ENCODE peak calls at places on chromosomes 11 and 22, in seven cellular contexts. W, S, H, C, O, M and U are unnamed samples.

GRCh38 chr11:61082161-61082870 is 20.0 kb upstream of the CD5 start:
- DNase-seq in S (no peak), M (no peak), C (no peak), H (no peak), W (peak; percentile 45), O (no peak), U (no peak)

GRCh38 chr11:105000797-105001196 is 22.2 kb downstream of the CASP5 start:
- DNase-seq in M (no peak), O (peak; percentile 12), C (no peak), S (peak; percentile 36), H (peak; percentile 5), W (peak; percentile 61), U (no peak)

GRCh38 chr22:39583066-39583667 is 12.6 kb downstream of the CACNA1I start:
- DNase-seq in H (no peak), M (no peak), O (no peak), C (no peak), W (no peak), S (no peak), U (no peak)

GRCh38 chr11:104130161-104130560 is 33.8 kb downstream of the PDGFD start:
- DNase-seq in S (no peak), O (no peak), W (no peak), H (no peak), M (no peak), C (no peak), U (no peak)

GRCh38 chr11:134034496-134035381 is 34.1 kb upstream of the JAM3 start:
- DNase-seq in S (no peak), O (no peak), M (no peak), W (no peak), H (no peak), C (no peak), U (no peak)

GRCh38 chr11:27216268-27217149 is 146.5 kb downstream of the CCDC34 start:
- DNase-seq in H (no peak), W (no peak), C (peak; percentile 21), O (no peak), S (no peak), M (no peak), U (peak; percentile 24)

GRCh38 chr11:30488304-30488998 is 97.7 kb downstream of the MPPED2 start:
- DNase-seq in O (no peak), C (peak; percentile 76), S (no peak), M (peak; percentile 14), W (no peak), H (no peak), U (no peak)

GRCh38 chr22:32862083-32862482 is 60.6 kb downstream of the TIMP3 start:
- DNase-seq in C (no peak), S (no peak), O (no peak), W (no peak), H (no peak), M (no peak), U (no peak)

GRCh38 chr22:50498322-50498861 is 9.1 kb downstream of the LMF2 start:
- DNase-seq in H (peak; percentile 40), W (peak; percentile 78), M (no peak), S (peak; percentile 73), C (peak; percentile 79), O (peak; percentile 81), U (peak; percentile 74)

GRCh38 chr22:40498454-40499186 is 128.2 kb downstream of the SGSM3 start:
- DNase-seq in S (no peak), O (peak; percentile 93), C (no peak), H (no peak), W (no peak), M (peak; percentile 84), U (peak; percentile 61)

GRCh38 chr22:50723991-50724390 is 14.0 kb upstream of the ACR start:
- DNase-seq in W (no peak), H (no peak), S (peak; percentile 53), C (no peak), O (no peak), M (no peak), U (no peak)

GRCh38 chr11:65427691-65428577 is 5.3 kb downstream of the NEAT1 start:
- DNase-seq in M (no peak), S (peak; percentile 47), W (peak; percentile 59), O (peak; percentile 76), H (no peak), C (no peak), U (no peak)

GRCh38 chr11:86398106-86398505 is 23.4 kb downstream of the CCDC81 start:
- DNase-seq in S (no peak), W (no peak), O (no peak), M (no peak), H (no peak), C (no peak), U (no peak)

GRCh38 chr11:110199184-110199981 is 97.0 kb downstream of the RDX start:
- DNase-seq in O (no peak), C (no peak), H (no peak), W (no peak), M (no peak), S (no peak), U (no peak)

GRCh38 chr11:109734602-109735001 is 312.6 kb downstream of the C11orf87 start:
- DNase-seq in O (no peak), C (no peak), S (no peak), M (peak; percentile 4), H (no peak), W (no peak), U (no peak)

GRCh38 chr11:119529063-119529845 is 106.3 kb upstream of the THY1 start:
- DNase-seq in M (no peak), W (no peak), O (no peak), H (no peak), C (no peak), S (no peak), U (no peak)

GRCh38 chr22:41380993-41381328 is 781 bp upstream of the TEF start:
- DNase-seq in H (no peak), C (peak; percentile 73), S (peak; percentile 31), W (no peak), O (peak; percentile 57), M (peak; percentile 60), U (peak; percentile 87)

GRCh38 chr11:2772544-2773031 is 72.8 kb upstream of the KCNQ1OT1 start:
- DNase-seq in S (peak; percentile 13), H (no peak), C (peak; percentile 6), W (peak; percentile 34), M (no peak), O (peak; percentile 48), U (peak; percentile 76)

GRCh38 chr11:36034572-36035331 is 90.9 kb downstream of the LDLRAD3 start:
- DNase-seq in O (peak; percentile 73), C (no peak), M (peak; percentile 65), W (no peak), H (no peak), S (no peak), U (peak; percentile 89)

GRCh38 chr11:10305262-10305963 is 540 bp downstream of the ADM start:
- DNase-seq in O (peak; percentile 37), C (no peak), M (no peak), H (no peak), S (peak; percentile 41), W (peak; percentile 33), U (peak; percentile 26)

GRCh38 chr22:39209756-39210155 is 35.0 kb downstream of the PDGFB start:
- DNase-seq in M (no peak), W (no peak), S (no peak), O (no peak), H (no peak), C (no peak), U (no peak)

GRCh38 chr11:108117746-108118371 is 3.5 kb upstream of the ACAT1 start:
- DNase-seq in S (no peak), C (no peak), H (no peak), O (peak; percentile 54), W (no peak), M (no peak), U (peak; percentile 42)

GRCh38 chr11:10495464-10495786 is 40.4 kb downstream of the AMPD3 start:
- DNase-seq in C (no peak), S (no peak), W (no peak), H (no peak), M (no peak), O (no peak), U (no peak)

GRCh38 chr11:62694455-62695167 is 5.3 kb upstream of the LRRN4CL start:
- DNase-seq in S (peak; percentile 86), C (peak; percentile 77), M (no peak), W (peak; percentile 79), H (peak; percentile 68), O (peak; percentile 65), U (peak; percentile 80)

GRCh38 chr11:66718320-66718971 is 10.6 kb downstream of the SPTBN2 start:
- DNase-seq in S (no peak), M (no peak), O (no peak), H (no peak), C (peak; percentile 34), W (no peak), U (no peak)

GRCh38 chr11:124977006-124977405 is 23.0 kb downstream of the CCDC15 start:
- DNase-seq in W (no peak), H (no peak), M (no peak), S (no peak), C (no peak), O (no peak), U (no peak)

GRCh38 chr11:130314184-130314748 is 451 bp downstream of the ZBTB44 start:
- DNase-seq in O (peak; percentile 59), H (no peak), W (peak; percentile 71), M (no peak), C (peak; percentile 30), S (peak; percentile 50), U (peak; percentile 81)

GRCh38 chr11:70456921-70457532 is 58.7 kb downstream of the CTTN start:
- DNase-seq in S (no peak), H (no peak), W (no peak), C (no peak), O (peak; percentile 34), M (no peak), U (peak; percentile 77)

GRCh38 chr11:110094298-110095073 is 1.3 kb downstream of the ZC3H12C start:
- DNase-seq in W (no peak), M (no peak), S (no peak), O (no peak), C (no peak), H (no peak), U (no peak)

GRCh38 chr22:20750461-20751184 is 23.3 kb upstream of the SERPIND1 start:
- DNase-seq in W (no peak), O (peak; percentile 74), S (peak; percentile 34), C (peak; percentile 51), H (no peak), M (peak; percentile 56), U (peak; percentile 93)

GRCh38 chr11:95764267-95764898 is 25.2 kb downstream of the FAM76B start:
- DNase-seq in W (no peak), M (no peak), C (no peak), H (no peak), O (peak; percentile 52), S (no peak), U (peak; percentile 71)

GRCh38 chr22:50530280-50530856 is 556 bp upstream of the TYMP start:
- DNase-seq in W (peak; percentile 78), C (peak; percentile 78), H (no peak), S (peak; percentile 69), M (no peak), O (peak; percentile 68), U (peak; percentile 84)

GRCh38 chr11:2314525-2315394 is 12.9 kb downstream of the TSPAN32 start:
- DNase-seq in O (no peak), W (no peak), C (peak; percentile 72), H (no peak), S (no peak), M (no peak), U (peak; percentile 84)

GRCh38 chr22:21807545-21807944 is 59.9 kb downstream of the MAPK1 start:
- DNase-seq in W (no peak), C (no peak), M (no peak), H (no peak), S (no peak), O (no peak), U (no peak)

GRCh38 chr11:125365196-125365931 is 130.7 kb downstream of the FEZ1 start:
- DNase-seq in W (no peak), O (no peak), C (no peak), H (no peak), S (no peak), M (no peak), U (no peak)

GRCh38 chr22:46750530-46750800 is 12.0 kb upstream of the TBC1D22A start:
- DNase-seq in O (no peak), S (no peak), H (no peak), C (no peak), W (no peak), M (no peak), U (no peak)